ENCODE peak calls at places on chromosomes 6 and 20, in five cellular contexts. One of them, this sample, is unnamed.

GRCh38 chr6:3825331-3825831 is 23.8 kb upstream of the FAM50B start:
- DNase-seq in upper lobe of right lung: peak; percentile 77
- DNase-seq in PC-3: peak; percentile 70
- DNase-seq in omental fat pad: peak; percentile 50
- DNase-seq in RWPE1: no peak
- DNase-seq in this sample: peak; percentile 75

GRCh38 chr20:42531675-42531985 is 658.1 kb downstream of the PTPRT start:
- DNase-seq in PC-3: no peak
- DNase-seq in upper lobe of right lung: no peak
- DNase-seq in omental fat pad: no peak
- DNase-seq in RWPE1: no peak
- DNase-seq in this sample: no peak

GRCh38 chr20:57464642-57465211 is 60.2 kb downstream of the CTCFL start:
- DNase-seq in omental fat pad: no peak
- DNase-seq in PC-3: peak; percentile 59
- DNase-seq in upper lobe of right lung: no peak
- DNase-seq in RWPE1: peak; percentile 68
- DNase-seq in this sample: peak; percentile 36

GRCh38 chr6:75484535-75484934 is 9.1 kb downstream of the FILIP1 start:
- DNase-seq in omental fat pad: no peak
- DNase-seq in upper lobe of right lung: no peak
- DNase-seq in PC-3: no peak
- DNase-seq in RWPE1: no peak
- DNase-seq in this sample: no peak

GRCh38 chr6:56004421-56004820 is 129.0 kb upstream of the BMP5 start:
- DNase-seq in PC-3: peak; percentile 67
- DNase-seq in upper lobe of right lung: no peak
- DNase-seq in RWPE1: peak; percentile 4
- DNase-seq in omental fat pad: no peak
- DNase-seq in this sample: peak; percentile 82

GRCh38 chr20:10652660-10653191 is 21.1 kb downstream of the JAG1 start:
- DNase-seq in upper lobe of right lung: no peak
- DNase-seq in PC-3: no peak
- DNase-seq in omental fat pad: no peak
- DNase-seq in RWPE1: no peak
- DNase-seq in this sample: no peak

GRCh38 chr20:44454301-44454963 is 21.2 kb upstream of the TTPAL start:
- DNase-seq in PC-3: no peak
- DNase-seq in upper lobe of right lung: no peak
- DNase-seq in RWPE1: no peak
- DNase-seq in omental fat pad: no peak
- DNase-seq in this sample: no peak

GRCh38 chr6:135938588-135939215 is 87.2 kb downstream of the PDE7B start:
- DNase-seq in RWPE1: no peak
- DNase-seq in omental fat pad: no peak
- DNase-seq in PC-3: peak; percentile 30
- DNase-seq in upper lobe of right lung: no peak
- DNase-seq in this sample: peak; percentile 68

GRCh38 chr6:71228461-71229041 is 60.1 kb upstream of the OGFRL1 start:
- DNase-seq in upper lobe of right lung: no peak
- DNase-seq in RWPE1: peak; percentile 26
- DNase-seq in omental fat pad: no peak
- DNase-seq in PC-3: peak; percentile 77
- DNase-seq in this sample: peak; percentile 35

GRCh38 chr20:5529331-5530142 is 212.8 kb upstream of the PROKR2 start:
- DNase-seq in omental fat pad: peak; percentile 87
- DNase-seq in PC-3: peak; percentile 87
- DNase-seq in upper lobe of right lung: peak; percentile 94
- DNase-seq in RWPE1: peak; percentile 74
- DNase-seq in this sample: peak; percentile 83

GRCh38 chr6:52532457-52532856 is 44.4 kb downstream of the TRAM2 start:
- DNase-seq in PC-3: peak; percentile 32
- DNase-seq in omental fat pad: no peak
- DNase-seq in RWPE1: no peak
- DNase-seq in upper lobe of right lung: no peak
- DNase-seq in this sample: no peak

GRCh38 chr6:52533491-52533890 is 43.4 kb downstream of the TRAM2 start:
- DNase-seq in omental fat pad: no peak
- DNase-seq in upper lobe of right lung: no peak
- DNase-seq in PC-3: no peak
- DNase-seq in RWPE1: no peak
- DNase-seq in this sample: no peak

GRCh38 chr6:52534966-52535390 is 41.9 kb downstream of the TRAM2 start:
- DNase-seq in omental fat pad: no peak
- DNase-seq in RWPE1: no peak
- DNase-seq in upper lobe of right lung: no peak
- DNase-seq in PC-3: no peak
- DNase-seq in this sample: no peak

GRCh38 chr6:52535711-52536423 is 41.0 kb downstream of the TRAM2 start:
- DNase-seq in upper lobe of right lung: no peak
- DNase-seq in PC-3: no peak
- DNase-seq in RWPE1: no peak
- DNase-seq in omental fat pad: no peak
- DNase-seq in this sample: no peak

GRCh38 chr6:52534363-52534762 is 42.5 kb downstream of the TRAM2 start:
- DNase-seq in RWPE1: no peak
- DNase-seq in PC-3: no peak
- DNase-seq in omental fat pad: no peak
- DNase-seq in upper lobe of right lung: no peak
- DNase-seq in this sample: no peak
- TF ChIP-seq CTCF in RWPE1: no peak
- TF ChIP-seq CTCF in PC-3: no peak
- TF ChIP-seq CTCF in omental fat pad: no peak
- TF ChIP-seq CTCF in upper lobe of right lung: no peak
- TF ChIP-seq CTCF in this sample: no peak

GRCh38 chr6:15442467-15442866 is 196.6 kb downstream of the JARID2 start:
- DNase-seq in RWPE1: no peak
- DNase-seq in omental fat pad: no peak
- DNase-seq in upper lobe of right lung: no peak
- DNase-seq in PC-3: no peak
- DNase-seq in this sample: no peak

GRCh38 chr6:15444081-15444731 is 198.3 kb downstream of the JARID2 start:
- DNase-seq in omental fat pad: no peak
- DNase-seq in PC-3: no peak
- DNase-seq in upper lobe of right lung: no peak
- DNase-seq in RWPE1: no peak
- DNase-seq in this sample: no peak

GRCh38 chr6:15443119-15443518 is 197.2 kb downstream of the JARID2 start:
- DNase-seq in upper lobe of right lung: no peak
- DNase-seq in RWPE1: peak; percentile 67
- DNase-seq in omental fat pad: no peak
- DNase-seq in PC-3: peak; percentile 69
- DNase-seq in this sample: peak; percentile 88

GRCh38 chr6:15447546-15448232 is 201.8 kb downstream of the JARID2 start:
- DNase-seq in upper lobe of right lung: no peak
- DNase-seq in RWPE1: no peak
- DNase-seq in omental fat pad: no peak
- DNase-seq in PC-3: no peak
- DNase-seq in this sample: no peak

DNA sequence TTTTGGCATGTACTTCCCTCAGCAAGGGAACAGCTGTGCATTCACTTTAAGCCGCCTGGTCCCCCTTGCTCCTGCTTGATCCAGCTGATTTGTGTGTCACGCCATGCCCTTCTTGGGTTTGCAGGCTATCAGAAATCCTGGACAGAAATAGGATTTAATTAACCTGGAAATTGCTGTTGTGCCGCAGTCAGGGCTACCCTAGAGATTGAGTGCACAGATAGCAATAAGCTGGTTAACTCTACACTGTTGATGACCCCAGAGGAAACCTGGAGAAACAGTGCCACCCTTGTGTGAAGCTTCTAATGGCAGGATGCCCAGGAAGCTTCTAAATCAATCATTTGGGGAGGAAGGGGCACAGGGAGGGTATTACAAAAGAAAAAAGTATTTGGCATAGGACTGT is 199.0 kb downstream of the JARID2 start:
- DNase-seq in omental fat pad: no peak
- DNase-seq in RWPE1: no peak
- DNase-seq in upper lobe of right lung: no peak
- DNase-seq in PC-3: peak; percentile 51
- DNase-seq in this sample: no peak
- TF ChIP-seq CTCF in omental fat pad: no peak
- TF ChIP-seq CTCF in RWPE1: no peak
- TF ChIP-seq CTCF in upper lobe of right lung: peak; percentile 12
- TF ChIP-seq CTCF in PC-3: peak; percentile 47
- TF ChIP-seq CTCF in this sample: no peak

DNA sequence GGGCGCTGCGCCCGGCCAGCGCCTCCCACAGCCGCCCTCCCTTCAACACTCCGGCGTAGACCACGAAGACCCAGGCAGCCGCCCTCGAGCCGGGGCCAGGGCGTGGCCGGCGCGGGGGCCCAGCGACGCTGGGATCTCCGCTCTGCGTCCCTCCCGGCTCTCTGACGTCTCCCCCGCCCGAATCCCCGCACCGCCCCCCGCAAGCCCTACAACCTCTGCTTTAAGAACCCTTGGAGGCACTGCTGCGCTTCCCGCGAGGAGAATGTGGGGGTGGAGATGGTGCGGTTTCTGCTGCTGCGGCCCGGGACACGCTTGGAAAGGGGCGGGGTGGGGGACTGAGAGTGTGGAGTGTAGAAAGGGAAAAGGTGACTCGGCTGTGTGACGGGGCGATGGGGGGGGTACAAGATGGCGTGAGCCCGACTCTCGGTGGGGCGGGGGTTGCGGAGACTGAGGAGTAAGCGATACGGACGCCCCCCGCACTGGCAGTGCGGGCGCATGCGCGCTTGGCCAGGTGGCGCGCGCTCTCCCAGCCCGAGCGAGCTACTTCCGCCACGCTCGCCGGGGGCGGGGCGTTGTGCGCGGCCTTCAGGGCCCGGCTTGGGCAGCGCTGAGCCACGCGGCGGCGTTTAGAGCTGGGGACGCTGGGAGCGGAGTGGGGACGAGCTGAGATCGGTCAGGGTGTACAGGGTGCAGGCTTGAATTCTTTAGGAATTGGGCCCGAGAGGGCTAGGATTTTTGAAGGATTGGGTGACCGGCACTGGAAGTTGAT is at the start of gene SUPT3H:
- DNase-seq in RWPE1: peak; percentile 84
- DNase-seq in omental fat pad: peak; percentile 64
- DNase-seq in PC-3: peak; percentile 97
- DNase-seq in upper lobe of right lung: peak; percentile 97
- DNase-seq in this sample: peak; percentile 92
- TF ChIP-seq CTCF in RWPE1: no peak
- TF ChIP-seq CTCF in omental fat pad: no peak
- TF ChIP-seq CTCF in PC-3: peak; percentile 31
- TF ChIP-seq CTCF in upper lobe of right lung: peak; percentile 23
- TF ChIP-seq CTCF in this sample: no peak

GRCh38 chr6:91271807-91272206 is 684.9 kb upstream of the MAP3K7 start:
- DNase-seq in upper lobe of right lung: no peak
- DNase-seq in RWPE1: no peak
- DNase-seq in PC-3: no peak
- DNase-seq in omental fat pad: no peak
- DNase-seq in this sample: no peak

GRCh38 chr6:91273729-91274128 is 686.9 kb upstream of the MAP3K7 start:
- DNase-seq in PC-3: no peak
- DNase-seq in upper lobe of right lung: no peak
- DNase-seq in omental fat pad: no peak
- DNase-seq in RWPE1: no peak
- DNase-seq in this sample: no peak

GRCh38 chr6:91278416-91278815 is 691.5 kb upstream of the MAP3K7 start:
- DNase-seq in omental fat pad: no peak
- DNase-seq in PC-3: peak; percentile 43
- DNase-seq in RWPE1: peak; percentile 23
- DNase-seq in upper lobe of right lung: no peak
- DNase-seq in this sample: no peak

GRCh38 chr6:91276315-91276714 is 689.4 kb upstream of the MAP3K7 start:
- DNase-seq in upper lobe of right lung: no peak
- DNase-seq in RWPE1: peak; percentile 17
- DNase-seq in omental fat pad: no peak
- DNase-seq in PC-3: peak; percentile 16
- DNase-seq in this sample: no peak
- TF ChIP-seq CTCF in upper lobe of right lung: peak; percentile 29
- TF ChIP-seq CTCF in RWPE1: no peak
- TF ChIP-seq CTCF in omental fat pad: no peak
- TF ChIP-seq CTCF in PC-3: peak; percentile 46
- TF ChIP-seq CTCF in this sample: no peak

DNA sequence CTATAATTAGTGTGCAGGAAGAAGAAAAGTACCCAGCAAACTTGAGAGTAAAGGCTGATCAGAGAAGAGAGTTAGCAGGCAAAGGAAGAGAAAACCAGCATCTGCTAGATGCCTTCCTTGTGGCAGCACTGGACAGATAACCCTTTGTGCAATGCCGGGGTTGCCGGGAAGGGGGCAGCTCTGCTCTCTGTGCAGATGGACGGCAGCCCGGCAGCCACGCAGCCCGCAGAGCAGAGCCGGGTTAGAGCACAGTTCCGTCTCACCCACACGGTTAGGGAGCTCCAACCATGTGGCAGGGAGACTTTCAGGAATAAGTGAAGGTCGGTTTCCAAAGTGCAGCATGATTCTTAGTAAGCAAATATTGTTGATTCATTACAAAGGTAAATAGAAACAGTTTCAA is 80.0 kb upstream of the RPS6KA2 start:
- DNase-seq in omental fat pad: no peak
- DNase-seq in RWPE1: no peak
- DNase-seq in PC-3: peak; percentile 65
- DNase-seq in upper lobe of right lung: peak; percentile 88
- DNase-seq in this sample: peak; percentile 15
- TF ChIP-seq CTCF in omental fat pad: no peak
- TF ChIP-seq CTCF in RWPE1: no peak
- TF ChIP-seq CTCF in PC-3: peak; percentile 71
- TF ChIP-seq CTCF in upper lobe of right lung: peak; percentile 53
- TF ChIP-seq CTCF in this sample: peak; percentile 47

DNA sequence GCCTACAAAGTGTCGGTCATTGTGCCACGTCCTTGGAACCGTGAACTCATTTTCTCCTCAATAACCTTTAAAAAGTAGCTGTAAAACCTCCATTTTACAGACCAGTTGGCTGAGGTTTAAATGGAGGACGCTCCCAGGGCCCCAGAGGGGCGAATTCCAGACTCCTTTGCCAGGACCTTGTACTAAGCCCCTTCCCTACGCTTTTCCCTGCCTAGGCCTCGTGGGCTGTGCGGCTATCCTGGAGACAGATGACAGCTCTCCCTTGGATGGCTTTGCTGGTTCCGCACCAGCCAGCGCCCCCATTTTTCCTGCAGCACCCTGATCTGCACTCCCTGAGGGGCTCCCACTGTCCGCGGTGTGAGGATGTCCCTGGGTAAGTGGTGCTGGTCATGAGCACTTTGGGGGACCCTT is 12.1 kb upstream of the SNHG17 start:
- DNase-seq in omental fat pad: no peak
- DNase-seq in RWPE1: no peak
- DNase-seq in upper lobe of right lung: no peak
- DNase-seq in PC-3: no peak
- DNase-seq in this sample: no peak
- TF ChIP-seq CTCF in omental fat pad: no peak
- TF ChIP-seq CTCF in RWPE1: no peak
- TF ChIP-seq CTCF in upper lobe of right lung: no peak
- TF ChIP-seq CTCF in PC-3: no peak
- TF ChIP-seq CTCF in this sample: no peak